ENCODE peak calls at places on chromosomes 7 and 10, in five cellular contexts. H, C, D, R and J are unnamed samples. For H3F3A, the result is how much of the 10 kb centered on the place peaks cover.

GRCh38 chr10:76124230-76124629 is 692.8 kb downstream of the LRMDA start:
- DNase-seq in C (no peak), H (no peak), R (no peak), D (no peak), J (no peak)

GRCh38 chr7:18693401-18693800 is 197.9 kb downstream of the HDAC9 start:
- DNase-seq in R (no peak), D (peak), C (peak), H (peak), J (peak)

GRCh38 chr10:101892782-101893391 is 49.3 kb upstream of the KCNIP2 start:
- DNase-seq in H (no peak), D (no peak), C (peak), R (no peak), J (no peak)

GRCh38 chr10:60396766-60397165 is 7.1 kb upstream of the ANK3 start:
- DNase-seq in D (no peak), R (no peak), H (no peak), C (no peak), J (no peak)

GRCh38 chr7:19747740-19748339 is 25.6 kb downstream of the TMEM196 start:
- DNase-seq in R (peak), D (peak), C (peak), H (peak), J (peak)

GRCh38 chr7:155702616-155703015 is 58.2 kb downstream of the RBM33 start:
- DNase-seq in C (peak), H (no peak), R (no peak), D (no peak), J (peak)

GRCh38 chr7:115087437-115087836 is 165.5 kb downstream of the MDFIC start:
- DNase-seq in H (no peak), C (peak), R (no peak), D (peak), J (peak)

GRCh38 chr7:129530881-129531391 is 28.6 kb downstream of the SMKR1 start:
- DNase-seq in D (no peak), H (no peak), C (peak), R (no peak), J (peak)

GRCh38 chr10:30098624-30099023 is 39.2 kb upstream of the JCAD start:
- DNase-seq in R (no peak), C (peak), H (no peak), D (no peak), J (peak)

GRCh38 chr10:104328916-104329710 is 9.2 kb downstream of the ITPRIP start:
- DNase-seq in R (no peak), D (peak), C (peak), H (peak), J (peak)

GRCh38 chr10:43931308-43931930 is 282.7 kb upstream of the ZNF32 start:
- DNase-seq in H (no peak), C (peak), R (no peak), D (no peak), J (peak)

GRCh38 chr7:85529831-85530230 is 343.0 kb upstream of the SEMA3D start:
- DNase-seq in D (no peak), H (no peak), C (peak), R (no peak), J (no peak)

GRCh38 chr10:70334526-70335245 is 47.7 kb downstream of the LRRC20 start:
- DNase-seq in H (no peak), D (no peak), R (no peak), C (no peak), J (no peak)

GRCh38 chr10:97999909-98000248 is 30.5 kb downstream of the CRTAC1 start:
- DNase-seq in R (no peak), H (no peak), D (no peak), C (no peak), J (no peak)

GRCh38 chr10:22658745-22659410 is 55.5 kb downstream of the PIP4K2A start:
- DNase-seq in R (no peak), D (no peak), C (peak), H (no peak), J (no peak)

GRCh38 chr7:134605978-134606923 is 40.4 kb upstream of the BPGM start:
- DNase-seq in D (peak), R (peak), H (peak), C (peak), J (peak)

GRCh38 chr10:119737827-119738226 is 12.0 kb downstream of the INPP5F start:
- DNase-seq in C (peak), D (peak), R (no peak), H (peak), J (peak)

GRCh38 chr10:16381083-16381482 is 55.7 kb upstream of the PTER start:
- DNase-seq in D (no peak), R (no peak), C (no peak), H (no peak), J (peak)

GRCh38 chr7:132930881-132931280 is 151.0 kb downstream of the CHCHD3 start:
- DNase-seq in H (peak), R (no peak), C (no peak), D (peak), J (peak)

GRCh38 chr7:151410405-151411390 is 860 bp upstream of the WDR86 start:
- DNase-seq in C (no peak), H (peak), R (no peak), D (peak), J (no peak)
- TF ChIP-seq EZH2 in C (peak), H (no peak), R (no peak), D (no peak), J (no peak)

GRCh38 chr10:49643296-49644034 is 29.6 kb downstream of the CHAT start:
- DNase-seq in R (no peak), C (no peak), D (no peak), H (no peak), J (no peak)
- H3F3A ChIP-seq in R (under half), C (under half), D (under half), H (under half), J (under half)

DNA sequence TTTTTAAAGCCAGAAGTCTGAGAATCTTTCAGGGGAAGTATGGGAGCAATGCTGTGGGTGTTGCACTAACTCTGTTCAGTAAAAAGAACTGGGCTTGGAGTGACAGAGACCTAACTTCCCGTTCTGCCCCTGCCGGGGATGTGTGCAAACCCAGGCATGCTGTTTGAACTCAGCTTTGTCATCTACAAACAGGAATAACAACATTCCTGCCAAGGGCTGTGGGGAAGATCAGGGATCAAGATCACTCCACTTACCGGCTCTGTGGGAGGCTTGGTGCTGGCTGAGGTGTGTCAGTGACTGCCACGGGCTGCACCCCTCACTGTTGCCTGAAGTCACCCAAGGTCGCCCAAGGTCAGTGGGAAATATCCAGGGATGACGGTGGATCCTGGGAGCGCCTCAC is 23.1 kb upstream of the DRGX start:
- DNase-seq in R (no peak), H (no peak), C (no peak), D (peak), J (peak)
- TF ChIP-seq EZH2phosphoT487 in R (no peak), H (no peak), C (no peak), D (no peak), J (no peak)

GRCh38 chr7:15685358-15686181 is 913 bp downstream of the MEOX2 start:
- DNase-seq in H (peak), D (peak), R (no peak), C (peak), J (no peak)
- TF ChIP-seq EZH2 in H (peak), D (peak), R (no peak), C (no peak), J (no peak)

GRCh38 chr7:123557016-123557630 is 495 bp downstream of the NDUFA5 start:
- DNase-seq in H (peak), R (peak), C (peak), D (peak), J (peak)
- H3F3A ChIP-seq in H (under half), R (under half), C (under half), D (under half), J (under half)

GRCh38 chr10:15325243-15326002 is 45.7 kb downstream of the FAM171A1 start:
- DNase-seq in C (peak), H (no peak), D (no peak), R (no peak), J (peak)
- TF ChIP-seq EZH2phosphoT487 in C (no peak), H (no peak), D (no peak), R (no peak), J (no peak)

DNA sequence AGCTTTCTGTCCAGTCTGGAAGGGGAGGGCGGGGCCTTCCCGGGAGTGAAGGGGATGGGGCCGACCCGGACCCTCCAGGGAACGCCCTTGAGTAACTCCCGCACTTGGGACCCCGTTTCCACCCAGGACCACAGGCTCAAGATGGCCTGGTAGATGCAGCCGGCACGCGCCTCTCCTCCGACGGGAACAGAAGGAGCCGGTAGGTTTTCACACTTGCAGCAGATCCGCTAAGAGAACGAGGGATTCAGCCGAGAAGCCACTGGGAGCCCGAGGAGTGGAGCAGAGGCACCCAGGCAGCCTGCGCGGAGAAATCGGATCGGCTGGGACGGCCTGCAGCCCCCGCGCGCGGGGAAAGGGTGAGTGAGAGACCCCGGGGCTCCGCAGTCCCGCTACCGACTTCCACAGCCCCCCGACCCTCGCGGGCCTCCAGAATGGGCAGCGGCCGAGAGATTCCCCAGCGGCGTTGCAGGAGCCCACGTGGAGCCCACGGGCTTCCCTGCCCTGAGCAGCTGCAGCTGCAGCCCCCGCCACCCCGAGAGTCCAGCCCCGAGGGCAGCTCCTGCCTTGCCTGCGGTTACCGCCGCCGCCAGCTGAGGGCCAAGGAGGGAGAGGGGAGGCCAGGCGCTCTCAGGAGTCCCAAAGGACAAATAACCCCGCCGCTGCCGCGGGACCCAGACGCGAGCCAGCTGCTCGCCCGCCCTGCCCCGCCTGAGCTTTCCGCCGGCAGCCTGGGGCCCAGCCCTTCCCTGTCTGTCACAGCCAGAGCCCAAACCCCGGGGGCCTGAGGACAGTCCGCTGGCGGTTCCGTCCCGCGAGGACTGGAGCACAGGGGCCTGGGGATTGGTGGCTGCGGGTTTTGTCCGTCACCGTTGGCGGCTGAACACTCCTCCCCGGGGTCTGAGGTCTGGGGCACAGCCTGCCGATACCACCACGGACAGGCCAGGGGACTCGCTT is 21.8 kb downstream of the IFT22 start:
- DNase-seq in R (no peak), C (no peak), H (peak), D (peak), J (no peak)
- TF ChIP-seq EZH2 in R (no peak), C (peak), H (peak), D (no peak), J (no peak)

DNA sequence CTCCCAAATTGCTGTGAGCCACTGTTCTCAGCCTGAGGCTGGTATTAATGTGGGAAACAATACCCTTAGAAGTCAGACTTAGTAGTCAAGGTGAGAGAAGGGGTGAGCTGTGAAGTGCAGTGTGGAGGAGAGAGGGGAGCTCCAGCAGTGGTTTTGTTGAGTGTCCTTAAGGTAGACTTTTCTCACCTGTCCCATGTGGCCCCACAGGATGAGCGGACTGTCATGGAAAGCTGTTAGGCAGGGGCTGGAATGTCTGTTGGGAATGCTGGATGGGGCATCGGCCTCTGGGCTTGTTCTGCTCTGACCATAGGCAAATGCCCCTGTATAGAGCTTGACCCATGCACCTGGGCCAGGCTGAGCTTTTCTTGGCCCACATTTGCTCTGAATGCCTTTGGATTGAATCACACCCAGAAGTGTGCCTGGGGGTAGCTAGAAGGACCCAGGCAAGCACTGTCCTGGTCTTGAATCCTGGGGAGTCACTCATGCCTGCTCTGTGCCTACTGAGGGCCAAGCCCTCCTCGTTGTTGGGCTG is 36.3 kb upstream of the SH2D4B start:
- DNase-seq in R (no peak), D (no peak), C (no peak), H (no peak), J (no peak)
- H3F3A ChIP-seq in R (under half), D (under half), C (under half), H (under half), J (under half)

GRCh38 chr7:100271716-100272537 is 35.6 kb upstream of the SPDYE3 start:
- DNase-seq in H (peak), C (peak), D (peak), R (peak), J (peak)

GRCh38 chr7:100267648-100268047 is 39.9 kb upstream of the SPDYE3 start:
- DNase-seq in R (no peak), C (no peak), H (no peak), D (no peak), J (no peak)

GRCh38 chr7:100266576-100267354 is 40.7 kb upstream of the SPDYE3 start:
- DNase-seq in C (no peak), R (no peak), H (no peak), D (no peak), J (no peak)
- TF ChIP-seq EZH2phosphoT487 in C (no peak), R (no peak), H (no peak), D (no peak), J (no peak)

DNA sequence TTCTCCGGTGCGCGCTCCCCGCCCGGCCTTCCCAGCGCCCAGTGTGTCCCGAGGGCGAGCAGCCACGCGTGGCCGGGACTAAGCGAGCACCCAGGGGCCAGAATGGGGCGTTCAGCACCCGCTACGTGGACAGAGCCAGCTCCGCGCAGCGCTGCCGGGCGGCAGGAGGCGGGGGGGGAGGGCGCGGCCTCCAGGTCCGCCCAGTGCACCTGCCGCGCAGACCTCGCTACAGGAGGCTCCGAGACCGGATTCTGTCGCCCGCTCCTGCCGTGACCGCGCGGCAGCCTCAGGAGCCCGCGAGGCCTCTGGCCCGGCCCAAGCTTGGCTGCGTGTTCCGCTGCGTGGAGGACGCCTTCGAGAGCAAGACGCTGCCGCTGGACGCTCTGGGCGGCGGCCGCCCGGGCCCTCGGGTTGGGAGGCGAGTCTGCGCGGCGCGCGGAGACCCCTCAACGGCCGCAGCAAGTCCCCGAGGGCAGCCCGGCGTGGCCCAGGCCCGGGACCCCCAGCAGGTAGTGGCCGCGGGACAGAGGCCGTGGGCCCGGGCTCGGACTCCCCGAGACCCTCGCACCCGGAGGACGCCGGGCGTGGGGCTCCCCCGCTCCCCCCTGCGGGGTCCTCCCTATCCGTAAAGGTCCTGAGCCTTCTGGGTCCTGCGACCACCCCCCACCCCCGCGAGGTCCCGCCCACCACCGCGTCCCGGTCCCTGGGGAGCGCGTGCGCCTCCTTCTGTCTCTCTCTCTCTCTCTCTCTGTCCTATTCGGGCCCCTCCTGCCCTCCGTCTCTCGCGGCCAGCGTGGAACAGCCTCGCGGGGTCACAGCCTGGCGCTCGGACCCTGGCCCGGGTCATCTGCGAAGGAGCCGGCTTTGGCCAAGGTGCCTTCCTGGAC is 904 bp upstream of the DPYSL4 start:
- DNase-seq in D (peak), C (peak), H (peak), R (no peak), J (peak)
- TF ChIP-seq EZH2 in D (no peak), C (no peak), H (peak), R (no peak), J (no peak)